ENCODE peak calls at places on chromosome 3, in five cellular contexts. One of them, this sample, is unnamed.

GRCh38 chr3:40044487-40044886 is 235.1 kb downstream of the MYRIP start:
- DNase-seq in HepG2: no peak
- DNase-seq in NT2/D1: no peak
- DNase-seq in GM12878: no peak
- DNase-seq in H1: no peak
- DNase-seq in this sample: no peak

GRCh38 chr3:64685331-64685799 is 2.4 kb downstream of the ADAMTS9 start:
- DNase-seq in HepG2: no peak
- DNase-seq in NT2/D1: no peak
- DNase-seq in GM12878: no peak
- DNase-seq in H1: no peak
- DNase-seq in this sample: peak; percentile 9

GRCh38 chr3:170346481-170347125 is 10.9 kb upstream of the SKIL start:
- DNase-seq in HepG2: no peak
- DNase-seq in NT2/D1: no peak
- DNase-seq in GM12878: no peak
- DNase-seq in H1: no peak
- DNase-seq in this sample: no peak

GRCh38 chr3:24318668-24319287 is 175.9 kb downstream of the THRB start:
- DNase-seq in HepG2: peak; percentile 25
- DNase-seq in NT2/D1: no peak
- DNase-seq in GM12878: no peak
- DNase-seq in H1: no peak
- DNase-seq in this sample: no peak

GRCh38 chr3:11799777-11800176 is 46.9 kb downstream of the TAMM41 start:
- DNase-seq in HepG2: no peak
- DNase-seq in NT2/D1: no peak
- DNase-seq in GM12878: no peak
- DNase-seq in H1: no peak
- DNase-seq in this sample: no peak

GRCh38 chr3:100033814-100034490 is 80.3 kb downstream of the FILIP1L start:
- DNase-seq in HepG2: peak; percentile 31
- DNase-seq in NT2/D1: no peak
- DNase-seq in GM12878: no peak
- DNase-seq in H1: no peak
- DNase-seq in this sample: no peak

GRCh38 chr3:44942202-44942921 is 33.6 kb downstream of the ZDHHC3 start:
- DNase-seq in HepG2: no peak
- DNase-seq in NT2/D1: no peak
- DNase-seq in GM12878: no peak
- DNase-seq in H1: no peak
- DNase-seq in this sample: no peak

GRCh38 chr3:139518926-139519842 is 20.4 kb downstream of the RBP1 start:
- DNase-seq in HepG2: no peak
- DNase-seq in NT2/D1: no peak
- DNase-seq in GM12878: no peak
- DNase-seq in H1: peak; percentile 32
- DNase-seq in this sample: no peak

GRCh38 chr3:14375192-14375591 is 27.2 kb upstream of the SLC6A6 start:
- DNase-seq in HepG2: no peak
- DNase-seq in NT2/D1: no peak
- DNase-seq in GM12878: no peak
- DNase-seq in H1: no peak
- DNase-seq in this sample: no peak

GRCh38 chr3:66394261-66395249 is 106.3 kb downstream of the LRIG1 start:
- DNase-seq in HepG2: no peak
- DNase-seq in NT2/D1: no peak
- DNase-seq in GM12878: no peak
- DNase-seq in H1: no peak
- DNase-seq in this sample: no peak

GRCh38 chr3:24670871-24671270 is 176.2 kb upstream of the THRB start:
- DNase-seq in HepG2: peak; percentile 30
- DNase-seq in NT2/D1: no peak
- DNase-seq in GM12878: no peak
- DNase-seq in H1: no peak
- DNase-seq in this sample: no peak

GRCh38 chr3:167246252-167246651 is 133.8 kb downstream of the ZBBX start:
- DNase-seq in HepG2: no peak
- DNase-seq in NT2/D1: no peak
- DNase-seq in GM12878: no peak
- DNase-seq in H1: no peak
- DNase-seq in this sample: no peak

GRCh38 chr3:12954891-12955650 is 113.7 kb upstream of the RPL32 start:
- DNase-seq in HepG2: no peak
- DNase-seq in NT2/D1: no peak
- DNase-seq in GM12878: no peak
- DNase-seq in H1: no peak
- DNase-seq in this sample: no peak

GRCh38 chr3:37645801-37646380 is 215.8 kb upstream of the CTDSPL start:
- DNase-seq in HepG2: no peak
- DNase-seq in NT2/D1: no peak
- DNase-seq in GM12878: no peak
- DNase-seq in H1: no peak
- DNase-seq in this sample: no peak

GRCh38 chr3:29889230-29889629 is 608.4 kb downstream of the RBMS3 start:
- DNase-seq in HepG2: no peak
- DNase-seq in NT2/D1: no peak
- DNase-seq in GM12878: no peak
- DNase-seq in H1: no peak
- DNase-seq in this sample: no peak

GRCh38 chr3:12224181-12225147 is 64.4 kb upstream of the PPARG start:
- DNase-seq in HepG2: peak; percentile 46
- DNase-seq in NT2/D1: no peak
- DNase-seq in GM12878: no peak
- DNase-seq in H1: no peak
- DNase-seq in this sample: no peak

GRCh38 chr3:176953106-176954080 is 243.9 kb downstream of the TBL1XR1 start:
- DNase-seq in HepG2: no peak
- DNase-seq in NT2/D1: no peak
- DNase-seq in GM12878: no peak
- DNase-seq in H1: no peak
- DNase-seq in this sample: no peak

GRCh38 chr3:129399895-129400357 is 28.5 kb downstream of the EFCAB12 start:
- DNase-seq in HepG2: no peak
- DNase-seq in NT2/D1: no peak
- DNase-seq in GM12878: no peak
- DNase-seq in H1: no peak
- DNase-seq in this sample: no peak

GRCh38 chr3:10743366-10744097 is 72.5 kb upstream of the SLC6A11 start:
- DNase-seq in HepG2: no peak
- DNase-seq in NT2/D1: no peak
- DNase-seq in GM12878: no peak
- DNase-seq in H1: no peak
- DNase-seq in this sample: no peak

GRCh38 chr3:73100734-73101550 is 39.5 kb downstream of the EBLN2 start:
- DNase-seq in HepG2: peak; percentile 75
- DNase-seq in NT2/D1: peak; percentile 87
- DNase-seq in GM12878: peak; percentile 23
- DNase-seq in H1: peak; percentile 94
- DNase-seq in this sample: peak; percentile 88

GRCh38 chr3:25831578-25831977 is 41.7 kb downstream of the OXSM start:
- DNase-seq in HepG2: no peak
- DNase-seq in NT2/D1: no peak
- DNase-seq in GM12878: no peak
- DNase-seq in H1: no peak
- DNase-seq in this sample: peak; percentile 20

GRCh38 chr3:11071096-11071755 is 78.7 kb downstream of the SLC6A1 start:
- DNase-seq in HepG2: no peak
- DNase-seq in NT2/D1: no peak
- DNase-seq in GM12878: no peak
- DNase-seq in H1: no peak
- DNase-seq in this sample: no peak

GRCh38 chr3:30162579-30162978 is 443.8 kb upstream of the TGFBR2 start:
- DNase-seq in HepG2: no peak
- DNase-seq in NT2/D1: no peak
- DNase-seq in GM12878: no peak
- DNase-seq in H1: no peak
- DNase-seq in this sample: no peak

GRCh38 chr3:8576841-8577553 is 67.6 kb downstream of the SSUH2 start:
- DNase-seq in HepG2: no peak
- DNase-seq in NT2/D1: no peak
- DNase-seq in GM12878: no peak
- DNase-seq in H1: no peak
- DNase-seq in this sample: no peak

GRCh38 chr3:15081960-15082664 is 16.8 kb downstream of the RBSN start:
- DNase-seq in HepG2: no peak
- DNase-seq in NT2/D1: no peak
- DNase-seq in GM12878: no peak
- DNase-seq in H1: no peak
- DNase-seq in this sample: no peak

GRCh38 chr3:111801697-111802655 is 57.1 kb upstream of the PHLDB2 start:
- DNase-seq in HepG2: no peak
- DNase-seq in NT2/D1: no peak
- DNase-seq in GM12878: no peak
- DNase-seq in H1: no peak
- DNase-seq in this sample: no peak

GRCh38 chr3:124221286-124221821 is 229.4 kb upstream of the ROPN1 start:
- DNase-seq in HepG2: no peak
- DNase-seq in NT2/D1: no peak
- DNase-seq in GM12878: no peak
- DNase-seq in H1: no peak
- DNase-seq in this sample: no peak

GRCh38 chr3:102745881-102746280 is 311.1 kb downstream of the ZPLD1 start:
- DNase-seq in HepG2: no peak
- DNase-seq in NT2/D1: no peak
- DNase-seq in GM12878: no peak
- DNase-seq in H1: no peak
- DNase-seq in this sample: no peak
- TF ChIP-seq SUZ12 in HepG2: no peak
- TF ChIP-seq SUZ12 in NT2/D1: no peak
- TF ChIP-seq SUZ12 in GM12878: no peak
- TF ChIP-seq SUZ12 in H1: no peak
- TF ChIP-seq SUZ12 in this sample: no peak

GRCh38 chr3:194471863-194472262 is 14.9 kb downstream of the ATP13A3 start:
- DNase-seq in HepG2: no peak
- DNase-seq in NT2/D1: no peak
- DNase-seq in GM12878: no peak
- DNase-seq in H1: no peak
- DNase-seq in this sample: no peak
- TF ChIP-seq SUZ12 in HepG2: no peak
- TF ChIP-seq SUZ12 in NT2/D1: no peak
- TF ChIP-seq SUZ12 in GM12878: no peak
- TF ChIP-seq SUZ12 in H1: no peak
- TF ChIP-seq SUZ12 in this sample: no peak

GRCh38 chr3:89560546-89560945 is 453.1 kb downstream of the EPHA3 start:
- DNase-seq in HepG2: no peak
- DNase-seq in NT2/D1: no peak
- DNase-seq in GM12878: no peak
- DNase-seq in H1: no peak
- DNase-seq in this sample: no peak
- TF ChIP-seq SUZ12 in HepG2: no peak
- TF ChIP-seq SUZ12 in NT2/D1: no peak
- TF ChIP-seq SUZ12 in GM12878: no peak
- TF ChIP-seq SUZ12 in H1: no peak
- TF ChIP-seq SUZ12 in this sample: no peak

DNA sequence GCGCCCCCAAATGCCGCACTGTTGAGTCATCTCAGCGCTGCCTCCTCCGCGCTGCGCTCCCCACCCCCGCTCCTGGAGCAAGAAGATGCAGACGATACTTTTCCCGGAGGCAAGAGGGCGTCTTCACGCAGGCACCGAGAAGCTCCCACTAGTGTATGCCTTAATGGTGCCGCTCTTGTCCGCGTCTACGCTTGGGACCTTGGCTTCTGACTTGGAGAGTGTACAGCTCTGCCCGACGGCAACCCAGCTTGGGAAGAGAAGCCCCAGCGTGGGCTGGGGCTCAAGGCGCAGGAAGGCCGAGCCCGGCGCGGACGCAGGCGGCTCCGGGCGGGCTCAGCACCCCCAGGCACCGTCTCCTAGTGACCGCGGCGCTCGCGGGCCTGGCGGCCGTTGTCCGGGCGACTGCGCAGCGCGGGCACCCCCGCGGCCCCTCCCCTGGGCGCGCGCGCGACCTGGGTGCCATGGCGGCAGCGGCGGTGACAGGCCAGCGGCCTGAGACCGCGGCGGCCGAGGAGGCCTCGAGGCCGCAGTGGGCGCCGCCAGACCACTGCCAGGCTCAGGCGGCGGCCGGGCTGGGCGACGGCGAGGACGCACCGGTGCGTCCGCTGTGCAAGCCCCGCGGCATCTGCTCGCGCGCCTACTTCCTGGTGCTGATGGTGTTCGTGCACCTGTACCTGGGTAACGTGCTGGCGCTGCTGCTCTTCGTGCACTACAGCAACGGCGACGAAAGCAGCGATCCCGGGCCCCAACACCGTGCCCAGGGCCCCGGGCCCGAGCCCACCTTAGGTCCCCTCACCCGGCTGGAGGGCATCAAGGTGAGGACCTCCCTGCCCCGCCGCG is at the start of gene P4HTM:
- DNase-seq in HepG2: no peak
- DNase-seq in NT2/D1: peak; percentile 81
- DNase-seq in GM12878: peak; percentile 35
- DNase-seq in H1: peak; percentile 84
- DNase-seq in this sample: no peak
- TF ChIP-seq SUZ12 in HepG2: no peak
- TF ChIP-seq SUZ12 in NT2/D1: no peak
- TF ChIP-seq SUZ12 in GM12878: no peak
- TF ChIP-seq SUZ12 in H1: no peak
- TF ChIP-seq SUZ12 in this sample: no peak

DNA sequence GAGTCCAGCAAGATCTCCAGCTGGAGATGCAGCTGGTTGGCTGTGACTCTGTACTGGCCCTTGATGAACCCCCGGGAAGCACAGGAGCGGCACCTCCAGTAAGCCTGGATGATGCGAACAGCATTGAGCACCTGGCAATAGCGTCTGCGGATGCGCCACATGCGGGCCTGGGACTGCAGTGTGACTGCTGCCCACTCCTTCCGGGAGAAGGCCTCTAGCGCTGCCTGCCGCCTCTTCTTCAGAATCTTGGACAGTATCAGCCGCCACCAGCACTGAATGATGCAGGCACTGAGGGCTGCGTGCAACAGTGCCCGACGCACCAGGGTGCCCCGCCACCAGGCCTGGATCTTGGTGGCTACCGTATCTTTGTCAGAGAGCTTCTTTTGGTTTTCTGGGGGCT is 8.2 kb downstream of the IQCF1 start:
- DNase-seq in HepG2: no peak
- DNase-seq in NT2/D1: no peak
- DNase-seq in GM12878: no peak
- DNase-seq in H1: no peak
- DNase-seq in this sample: no peak
- TF ChIP-seq SUZ12 in HepG2: no peak
- TF ChIP-seq SUZ12 in NT2/D1: no peak
- TF ChIP-seq SUZ12 in GM12878: no peak
- TF ChIP-seq SUZ12 in H1: no peak
- TF ChIP-seq SUZ12 in this sample: no peak